ENCODE peak calls at places on chromosomes 6 and 20, in eight cellular contexts. O is sigmoid colon; D is spleen; Y is heart left ventricle; N is brain microvascular endothelial cell; Z is CD8-positive, alpha-beta T cell; U is BE2C; V is IMR-90. Q is an unnamed sample.

GRCh38 chr6:157607317-157608109 is 215.5 kb upstream of the SNX9 start:
- DNase-seq in O (no peak), D (no peak), Y (no peak), N (no peak), Z (no peak), U (no peak), V (no peak), Q (no peak)

GRCh38 chr6:37680668-37681067 is 17.0 kb downstream of the MDGA1 start:
- DNase-seq in O (no peak), D (peak), Y (no peak), N (no peak), Z (no peak), U (no peak), V (no peak), Q (peak)

GRCh38 chr20:44342240-44342639 is 5.4 kb downstream of the R3HDML start:
- DNase-seq in O (no peak), D (no peak), Y (no peak), N (no peak), Z (no peak), U (no peak), V (peak), Q (no peak)

GRCh38 chr20:24866008-24866407 is 83.1 kb upstream of the CST7 start:
- DNase-seq in O (no peak), D (no peak), Y (no peak), N (no peak), Z (no peak), U (no peak), V (no peak), Q (no peak)

GRCh38 chr20:52078289-52078688 is 113.3 kb downstream of the ZFP64 start:
- DNase-seq in O (no peak), D (no peak), Y (no peak), N (no peak), Z (no peak), U (no peak), V (no peak), Q (no peak)

GRCh38 chr20:50913976-50914375 is 17.3 kb downstream of the ADNP start:
- DNase-seq in O (no peak), D (no peak), Y (no peak), N (peak), Z (no peak), U (no peak), V (peak), Q (peak)

GRCh38 chr6:40399888-40400468 is 187.2 kb downstream of the LRFN2 start:
- DNase-seq in O (no peak), D (no peak), Y (no peak), N (no peak), Z (no peak), U (no peak), V (no peak), Q (no peak)

GRCh38 chr20:57409316-57409671 is 18.1 kb downstream of the RBM38 start:
- DNase-seq in O (no peak), D (peak), Y (no peak), N (no peak), Z (peak), U (peak), V (no peak), Q (no peak)

GRCh38 chr6:161369339-161369738 is 95.5 kb upstream of the AGPAT4 start:
- DNase-seq in O (no peak), D (no peak), Y (no peak), N (peak), Z (no peak), U (no peak), V (peak), Q (peak)

GRCh38 chr6:42210551-42210950 is 7.1 kb downstream of the MRPS10 start:
- DNase-seq in O (no peak), D (no peak), Y (no peak), N (no peak), Z (no peak), U (no peak), V (no peak), Q (no peak)

GRCh38 chr6:103139377-103139776 is 1720.3 kb downstream of the HACE1 start:
- DNase-seq in O (no peak), D (no peak), Y (no peak), N (no peak), Z (no peak), U (no peak), V (no peak), Q (no peak)

GRCh38 chr6:99613398-99613704 is 6.7 kb downstream of the PRDM13 start:
- DNase-seq in O (no peak), D (peak), Y (no peak), N (no peak), Z (peak), U (peak), V (peak), Q (no peak)
- H3K4me3 ChIP-seq in O (peak), D (peak), Y (peak), N (peak), Z (peak), U (peak), V (peak), Q (no peak)

DNA sequence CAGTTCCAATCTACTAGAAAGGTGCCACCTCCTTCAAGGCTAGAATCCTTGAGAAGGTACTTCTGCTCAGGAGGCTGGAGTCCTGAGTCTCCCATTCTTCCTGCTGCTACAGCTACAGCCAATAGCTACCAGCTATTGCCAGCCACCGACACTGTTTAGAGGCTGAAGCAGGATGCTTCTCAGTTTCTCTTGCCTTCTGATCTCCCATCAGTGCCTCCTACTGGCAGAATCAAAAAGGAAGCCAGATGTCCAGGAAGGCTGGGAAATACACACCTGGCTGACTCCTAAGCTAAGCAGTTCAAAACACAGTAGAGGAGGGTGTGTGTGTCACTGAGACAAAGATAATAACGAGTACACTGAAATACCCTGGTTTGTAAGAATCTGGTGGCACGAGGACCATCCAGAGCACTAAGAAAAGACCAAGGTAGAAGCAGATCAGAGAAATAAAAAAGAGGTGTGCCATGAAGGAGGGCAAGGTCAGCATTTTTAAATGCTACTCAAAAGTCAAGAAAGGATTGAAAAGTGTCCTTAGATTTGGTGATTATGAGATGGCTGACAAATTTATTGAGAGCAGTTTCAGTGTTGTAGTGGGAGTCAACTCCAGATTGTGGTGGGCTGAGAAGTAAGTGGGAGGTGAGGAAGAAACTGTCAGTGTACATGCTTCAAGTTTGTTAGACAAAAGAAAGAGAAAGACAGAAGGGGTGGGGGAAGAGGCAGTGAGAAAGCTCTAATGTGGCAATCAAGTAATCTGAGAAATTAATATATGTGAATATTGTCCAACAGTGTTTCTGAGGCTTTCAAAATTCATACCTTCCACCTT is 2.3 kb upstream of the HLA-DMA start:
- DNase-seq in O (no peak), D (no peak), Y (no peak), N (no peak), Z (peak), U (peak), V (peak), Q (peak)
- TF ChIP-seq CTCF in O (no peak), D (peak), Y (no peak), N (peak), Z (peak), U (peak), V (peak), Q (peak)

GRCh38 chr6:33213989-33214335 is 5.7 kb downstream of the RING1 start:
- DNase-seq in O (no peak), D (no peak), Y (no peak), N (no peak), Z (no peak), U (no peak), V (no peak), Q (no peak)

GRCh38 chr6:33211666-33212422 is 3.5 kb downstream of the RING1 start:
- DNase-seq in O (no peak), D (peak), Y (no peak), N (no peak), Z (no peak), U (no peak), V (no peak), Q (no peak)

GRCh38 chr6:33213166-33213988 is 5.1 kb downstream of the RING1 start:
- DNase-seq in O (no peak), D (peak), Y (no peak), N (no peak), Z (peak), U (peak), V (no peak), Q (no peak)

GRCh38 chr6:33211136-33211535 is 2.8 kb downstream of the RING1 start:
- DNase-seq in O (no peak), D (no peak), Y (no peak), N (no peak), Z (no peak), U (no peak), V (no peak), Q (no peak)

GRCh38 chr6:33212857-33213165 is 4.5 kb downstream of the RING1 start:
- DNase-seq in O (no peak), D (no peak), Y (no peak), N (no peak), Z (no peak), U (no peak), V (no peak), Q (no peak)
- H3K4me3 ChIP-seq in O (peak), D (peak), Y (peak), N (peak), Z (peak), U (peak), V (peak), Q (peak)

GRCh38 chr20:59561614-59562277 is 42.6 kb upstream of the PHACTR3 start:
- DNase-seq in O (no peak), D (no peak), Y (no peak), N (no peak), Z (no peak), U (no peak), V (no peak), Q (no peak)

GRCh38 chr20:59561228-59561605 is 43.1 kb upstream of the PHACTR3 start:
- DNase-seq in O (no peak), D (no peak), Y (no peak), N (no peak), Z (no peak), U (no peak), V (no peak), Q (no peak)

GRCh38 chr20:59559863-59560262 is 44.5 kb upstream of the PHACTR3 start:
- DNase-seq in O (no peak), D (no peak), Y (no peak), N (no peak), Z (no peak), U (no peak), V (no peak), Q (no peak)

GRCh38 chr20:59559024-59559817 is 45.1 kb upstream of the PHACTR3 start:
- DNase-seq in O (no peak), D (no peak), Y (no peak), N (no peak), Z (no peak), U (no peak), V (no peak), Q (no peak)

DNA sequence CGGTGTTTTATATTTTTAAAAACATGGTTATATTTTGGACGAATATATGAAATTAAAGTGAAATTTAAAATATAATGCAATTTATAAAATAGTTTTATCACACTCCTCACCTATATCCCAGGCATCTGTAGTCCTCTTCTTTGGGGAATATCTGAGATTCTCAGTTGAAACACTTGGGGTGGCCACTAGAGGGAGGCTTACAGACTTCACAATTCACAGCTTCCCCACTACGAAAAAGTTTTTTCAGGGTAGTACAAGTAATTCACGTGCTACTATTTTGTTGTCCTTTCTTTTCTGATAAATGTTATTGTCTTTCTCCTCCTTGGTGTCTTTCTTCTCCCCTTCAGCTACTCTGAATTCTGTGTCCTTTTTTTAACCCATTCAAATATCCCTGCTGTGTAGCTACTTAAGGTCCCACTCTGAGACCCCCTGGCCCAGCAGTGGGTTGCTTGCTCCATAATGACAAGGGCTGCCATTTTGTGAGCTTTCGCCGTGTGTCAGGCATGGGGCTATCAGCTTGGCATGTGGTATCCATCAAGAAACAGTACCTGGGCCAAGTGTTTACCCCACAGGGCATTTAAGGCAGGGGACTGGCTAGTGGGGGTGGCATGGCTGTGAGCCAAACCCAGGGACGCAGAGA is 43.6 kb upstream of the PHACTR3 start:
- DNase-seq in O (no peak), D (no peak), Y (no peak), N (peak), Z (no peak), U (no peak), V (peak), Q (no peak)
- TF ChIP-seq CTCF in O (peak), D (peak), Y (peak), N (peak), Z (peak), U (peak), V (peak), Q (peak)

GRCh38 chr6:107496892-107497684 is 7.2 kb downstream of the SOBP start:
- DNase-seq in O (no peak), D (no peak), Y (no peak), N (no peak), Z (no peak), U (no peak), V (no peak), Q (no peak)

GRCh38 chr6:107496041-107496440 is 6.1 kb downstream of the SOBP start:
- DNase-seq in O (no peak), D (no peak), Y (no peak), N (no peak), Z (no peak), U (no peak), V (no peak), Q (no peak)

GRCh38 chr6:107491791-107492674 is 2.1 kb downstream of the SOBP start:
- DNase-seq in O (no peak), D (no peak), Y (peak), N (peak), Z (no peak), U (no peak), V (peak), Q (peak)

GRCh38 chr6:107493158-107494057 is 3.5 kb downstream of the SOBP start:
- DNase-seq in O (no peak), D (no peak), Y (peak), N (peak), Z (no peak), U (no peak), V (peak), Q (peak)

GRCh38 chr6:107495196-107495643 is 5.3 kb downstream of the SOBP start:
- DNase-seq in O (peak), D (no peak), Y (peak), N (no peak), Z (no peak), U (no peak), V (peak), Q (peak)
- H3K4me3 ChIP-seq in O (no peak), D (no peak), Y (no peak), N (no peak), Z (no peak), U (peak), V (peak), Q (no peak)

DNA sequence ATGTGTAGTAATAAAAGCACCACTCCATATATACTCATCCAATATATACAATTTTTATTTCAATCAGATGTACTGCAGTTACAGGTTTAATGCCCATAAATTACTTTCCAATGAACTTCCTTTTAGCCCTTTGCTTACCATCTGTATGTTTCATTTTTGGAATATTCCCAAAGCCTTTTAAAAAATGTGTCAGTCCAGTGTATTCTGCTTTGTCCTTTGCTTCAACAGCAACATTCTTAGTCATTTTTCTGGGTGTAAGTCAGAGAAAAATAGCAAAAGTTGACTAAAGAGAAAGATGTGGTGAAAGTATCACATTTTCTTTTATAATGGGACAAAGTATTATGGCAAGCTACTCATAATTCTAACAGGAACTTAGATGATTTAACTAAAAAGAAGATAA is 15.2 kb downstream of the DSE start:
- DNase-seq in O (no peak), D (no peak), Y (no peak), N (no peak), Z (no peak), U (no peak), V (peak), Q (no peak)
- TF ChIP-seq CTCF in O (no peak), D (no peak), Y (no peak), N (no peak), Z (no peak), U (no peak), V (no peak), Q (no peak)

DNA sequence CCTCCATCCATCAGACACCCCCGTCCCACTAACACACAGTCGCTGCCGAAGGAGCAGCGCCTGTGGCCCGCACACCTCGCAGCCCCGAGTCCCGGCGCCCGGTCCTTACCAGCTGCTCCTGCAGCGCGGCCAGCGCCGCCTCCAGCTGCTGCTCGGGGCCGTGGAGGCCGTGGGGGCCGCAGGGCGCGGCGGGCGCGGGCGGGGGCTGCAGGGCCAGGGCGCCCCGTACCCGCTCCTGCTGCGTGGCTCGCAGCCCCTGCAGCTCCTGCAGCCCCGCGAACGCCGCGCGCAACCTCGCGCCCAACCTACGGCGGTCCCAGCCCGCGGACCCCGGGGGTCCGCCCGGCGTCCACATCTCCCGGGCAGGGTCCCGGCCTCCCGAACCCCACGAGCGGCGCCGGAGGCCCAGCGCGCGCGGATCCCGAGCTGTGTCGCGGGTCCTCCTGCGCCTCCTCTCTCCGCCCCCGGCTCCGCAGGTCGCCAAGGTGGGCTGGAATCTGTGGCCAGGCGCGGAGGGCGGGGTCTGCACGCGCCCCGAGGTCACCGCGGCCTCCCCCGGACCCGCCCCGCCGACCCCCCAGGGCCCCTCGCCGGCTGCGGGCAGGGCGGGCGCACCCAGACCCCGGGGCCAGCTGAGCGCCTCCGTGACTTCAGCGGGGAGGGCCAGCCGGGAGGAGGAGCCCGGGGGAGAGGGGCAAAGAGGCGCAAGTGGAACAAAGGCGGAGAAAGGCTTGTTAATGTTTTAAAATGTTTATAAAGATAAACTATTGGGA is at the start of gene DACT2:
- DNase-seq in O (no peak), D (no peak), Y (no peak), N (no peak), Z (no peak), U (no peak), V (no peak), Q (no peak)
- H3K4me3 ChIP-seq in O (peak), D (no peak), Y (peak), N (no peak), Z (no peak), U (peak), V (no peak), Q (no peak)

GRCh38 chr6:74087898-74088297 is 391.9 kb downstream of the CD109 start:
- DNase-seq in O (no peak), D (no peak), Y (no peak), N (peak), Z (no peak), U (no peak), V (peak), Q (peak)
- TF ChIP-seq CTCF in O (no peak), D (no peak), Y (peak), N (peak), Z (no peak), U (no peak), V (peak), Q (peak)